ENCODE peak calls at places on chromosomes 7 and 10, in nine cellular contexts. A, L, H, Q, U, P, R, Z and I are unnamed samples.

GRCh38 chr7:27182285-27182827 is 2.7 kb downstream of the HOXA11 start:
- DNase-seq in A (no peak), L (no peak), H (no peak), Q (no peak), U (no peak), P (no peak), R (no peak), Z (no peak), I (no peak)

GRCh38 chr10:99924856-99925255 is 84.9 kb downstream of the DNMBP start:
- DNase-seq in A (no peak), L (no peak), H (no peak), Q (no peak), U (no peak), P (no peak), R (no peak), Z (no peak), I (no peak)

GRCh38 chr7:128247640-128248194 is 6.6 kb downstream of the LEP start:
- DNase-seq in A (no peak), L (peak; percentile 48), H (no peak), Q (peak; percentile 18), U (no peak), P (peak; percentile 18), R (peak; percentile 44), Z (peak; percentile 31), I (no peak)

GRCh38 chr7:140485463-140486265 is 6.4 kb upstream of the MKRN1 start:
- DNase-seq in A (no peak), L (no peak), H (no peak), Q (no peak), U (no peak), P (no peak), R (peak; percentile 66), Z (no peak), I (no peak)

GRCh38 chr10:127549009-127549408 is at the start of gene NPS:
- DNase-seq in A (no peak), L (no peak), H (no peak), Q (no peak), U (no peak), P (no peak), R (no peak), Z (no peak), I (no peak)

GRCh38 chr10:44952779-44953231 is 6.8 kb upstream of the RASSF4 start:
- DNase-seq in A (no peak), L (no peak), H (no peak), Q (no peak), U (no peak), P (no peak), R (no peak), Z (no peak), I (no peak)

GRCh38 chr7:153641202-153641601 is 411.0 kb upstream of the DPP6 start:
- DNase-seq in A (no peak), L (no peak), H (peak; percentile 8), Q (no peak), U (no peak), P (no peak), R (no peak), Z (no peak), I (no peak)

GRCh38 chr10:77565590-77566023 is 72.0 kb downstream of the KCNMA1 start:
- DNase-seq in A (no peak), L (no peak), H (no peak), Q (no peak), U (no peak), P (no peak), R (no peak), Z (no peak), I (no peak)

GRCh38 chr7:28926871-28927597 is 31.1 kb downstream of the TRIL start:
- DNase-seq in A (peak; percentile 74), L (peak; percentile 86), H (peak; percentile 70), Q (peak; percentile 88), U (peak; percentile 37), P (peak; percentile 73), R (peak; percentile 74), Z (peak; percentile 94), I (peak; percentile 66)

GRCh38 chr7:20327047-20327446 is 3.7 kb upstream of the ITGB8 start:
- DNase-seq in A (no peak), L (peak; percentile 67), H (no peak), Q (peak; percentile 37), U (no peak), P (no peak), R (peak; percentile 64), Z (peak; percentile 74), I (no peak)

GRCh38 chr10:71959526-71959925 is 4.7 kb upstream of the CHST3 start:
- DNase-seq in A (no peak), L (no peak), H (no peak), Q (no peak), U (no peak), P (no peak), R (no peak), Z (no peak), I (no peak)

GRCh38 chr10:78321500-78321899 is 287.8 kb downstream of the RPS24 start:
- DNase-seq in A (no peak), L (no peak), H (no peak), Q (no peak), U (no peak), P (no peak), R (no peak), Z (no peak), I (no peak)

GRCh38 chr7:149598721-149599308 is 101.2 kb upstream of the ZNF746 start:
- DNase-seq in A (no peak), L (peak; percentile 52), H (peak; percentile 17), Q (peak; percentile 25), U (no peak), P (peak; percentile 16), R (peak; percentile 44), Z (peak; percentile 36), I (no peak)

GRCh38 chr10:131728829-131729228 is 172.0 kb upstream of the PPP2R2D start:
- DNase-seq in A (no peak), L (no peak), H (no peak), Q (no peak), U (no peak), P (no peak), R (no peak), Z (no peak), I (no peak)

GRCh38 chr7:44569958-44570357 is 3.8 kb downstream of the DDX56 start:
- DNase-seq in A (no peak), L (no peak), H (no peak), Q (no peak), U (no peak), P (no peak), R (no peak), Z (no peak), I (no peak)

GRCh38 chr7:88233828-88234227 is 14.0 kb upstream of the SRI start:
- DNase-seq in A (no peak), L (no peak), H (no peak), Q (no peak), U (no peak), P (no peak), R (no peak), Z (no peak), I (no peak)

GRCh38 chr10:71829171-71829570 is 21.9 kb downstream of the PSAP start:
- DNase-seq in A (no peak), L (peak; percentile 33), H (no peak), Q (no peak), U (no peak), P (no peak), R (no peak), Z (peak; percentile 53), I (no peak)

GRCh38 chr10:122375761-122376160 is 1.3 kb downstream of the PLEKHA1 start:
- DNase-seq in A (no peak), L (no peak), H (no peak), Q (no peak), U (no peak), P (no peak), R (no peak), Z (no peak), I (no peak)
- TF ChIP-seq CTCF in A (no peak), L (no peak), H (no peak), Q (no peak), U (no peak), P (no peak), R (no peak), Z (no peak), I (no peak)

DNA sequence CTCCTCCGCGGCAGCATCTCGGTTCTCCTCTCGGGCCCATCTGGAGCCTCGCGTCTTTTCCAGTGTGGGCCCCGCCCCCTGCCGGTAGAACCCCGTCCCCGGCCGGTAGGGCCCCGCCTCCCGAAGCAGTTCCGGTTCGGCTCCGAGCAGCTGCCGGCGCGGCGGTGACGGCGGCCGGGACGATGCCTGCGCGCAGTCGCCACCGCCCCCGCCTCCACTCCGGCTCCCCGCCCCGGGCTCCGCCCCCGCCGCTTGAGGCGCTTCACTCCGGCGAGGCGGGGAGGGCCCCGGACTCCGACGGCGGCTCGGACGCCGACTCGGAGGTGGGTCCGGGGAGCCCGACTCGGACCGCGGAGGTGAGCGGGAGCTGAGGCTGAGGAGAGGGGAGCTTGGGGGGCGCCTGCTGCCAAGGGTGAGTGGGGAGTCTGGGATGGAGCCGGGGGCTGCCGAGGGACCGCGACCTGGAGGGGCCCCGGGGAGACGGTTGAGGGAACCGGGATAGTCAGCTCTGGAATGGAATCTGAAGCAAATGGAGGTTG is at the start of gene SAMD8:
- DNase-seq in A (peak; percentile 75), L (peak; percentile 95), H (peak; percentile 97), Q (peak; percentile 97), U (peak; percentile 94), P (peak; percentile 86), R (peak; percentile 93), Z (peak; percentile 96), I (peak; percentile 98)
- TF ChIP-seq CTCF in A (no peak), L (no peak), H (peak; percentile 32), Q (no peak), U (no peak), P (no peak), R (peak; percentile 14), Z (no peak), I (peak; percentile 53)

DNA sequence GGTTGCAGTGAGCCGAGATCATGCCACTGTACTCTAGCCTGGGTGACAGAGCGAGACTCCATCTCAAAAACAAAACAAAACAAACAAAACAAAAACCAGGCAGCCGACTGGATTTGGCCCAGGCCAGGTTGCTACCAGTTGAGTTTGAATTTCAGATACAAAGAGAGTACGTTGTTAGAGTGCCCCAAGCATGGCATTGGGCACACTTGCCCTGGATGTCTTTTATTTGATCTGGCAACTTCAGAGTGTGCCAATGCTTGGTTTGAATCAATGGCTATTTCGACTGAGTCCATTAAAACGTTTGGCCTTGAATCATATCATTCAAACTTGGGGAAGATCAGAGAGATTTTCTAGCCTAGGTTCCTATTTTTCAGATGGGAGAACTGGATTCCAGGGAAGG is 213.4 kb upstream of the SHH start:
- DNase-seq in A (no peak), L (no peak), H (no peak), Q (no peak), U (no peak), P (no peak), R (no peak), Z (no peak), I (no peak)
- TF ChIP-seq CTCF in A (no peak), L (no peak), H (no peak), Q (no peak), U (no peak), P (no peak), R (no peak), Z (no peak), I (no peak)

GRCh38 chr7:41603985-41604384 is 98.9 kb downstream of the INHBA start:
- DNase-seq in A (no peak), L (no peak), H (no peak), Q (no peak), U (no peak), P (no peak), R (no peak), Z (no peak), I (no peak)

DNA sequence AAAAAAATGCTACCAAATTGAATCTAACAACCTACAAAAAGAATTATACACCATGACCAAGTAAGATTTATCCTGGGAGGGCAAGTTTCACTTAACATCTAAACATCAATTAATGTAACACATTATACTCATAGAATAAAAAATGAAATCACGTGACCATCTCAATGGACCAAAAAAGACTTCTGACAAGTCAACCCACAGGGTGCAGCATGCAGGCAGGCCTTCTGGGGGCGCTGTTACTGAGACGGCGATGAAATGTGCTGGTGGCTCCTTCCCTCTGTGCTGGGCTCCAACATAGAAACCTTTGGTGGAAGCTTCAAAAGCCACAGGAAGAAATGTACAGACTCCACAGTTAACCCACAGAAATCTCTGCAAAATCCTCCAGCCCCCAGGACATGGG is 103.1 kb downstream of the INHBA start:
- DNase-seq in A (no peak), L (no peak), H (no peak), Q (no peak), U (no peak), P (no peak), R (no peak), Z (no peak), I (no peak)
- TF ChIP-seq CTCF in A (peak; percentile 44), L (no peak), H (no peak), Q (peak; percentile 17), U (no peak), P (no peak), R (no peak), Z (no peak), I (no peak)